ENCODE peak calls at places on chromosomes 3 and 15, in ten cellular contexts. Z is epithelial cell of esophagus; Y is cardiac fibroblast; V is CD4-positive, alpha-beta T cell; T is GM04503; O is GM06990; F is HS-5; Q is GF-D8; X is CD8-positive, alpha-beta memory T cell; S is EL. L is an unnamed sample.

GRCh38 chr3:184085389-184085852 is 11.4 kb upstream of the HTR3E start:
- DNase-seq in Z (peak; percentile 95), Y (peak; percentile 66), V (no peak), T (no peak), O (no peak), F (peak; percentile 3), Q (peak; percentile 42), X (no peak), S (peak; percentile 34), L (no peak)

GRCh38 chr3:186653079-186653710 is 12.6 kb upstream of the HRG start:
- DNase-seq in Z (no peak), Y (no peak), V (no peak), T (no peak), O (peak; percentile 43), F (no peak), Q (no peak), X (no peak), S (no peak), L (no peak)

GRCh38 chr3:140629351-140630137 is 48.3 kb upstream of the TRIM42 start:
- DNase-seq in Z (peak; percentile 92), Y (peak; percentile 99), V (no peak), T (peak; percentile 0), O (no peak), F (peak; percentile 96), Q (no peak), X (no peak), S (peak; percentile 82), L (no peak)

GRCh38 chr3:54863366-54863765 is 64.5 kb downstream of the LRTM1 start:
- DNase-seq in Z (no peak), Y (peak; percentile 11), V (no peak), T (no peak), O (no peak), F (no peak), Q (no peak), X (no peak), S (peak; percentile 31), L (no peak)

GRCh38 chr3:12343091-12343494 is 54.2 kb downstream of the PPARG start:
- DNase-seq in Z (no peak), Y (no peak), V (no peak), T (no peak), O (no peak), F (no peak), Q (no peak), X (no peak), S (no peak), L (no peak)

GRCh38 chr15:42270551-42270950 is 2.5 kb upstream of the GANC start:
- DNase-seq in Z (no peak), Y (no peak), V (no peak), T (no peak), O (no peak), F (no peak), Q (no peak), X (no peak), S (no peak), L (no peak)

GRCh38 chr3:116129187-116129945 is 315.9 kb downstream of the LSAMP start:
- DNase-seq in Z (no peak), Y (no peak), V (no peak), T (no peak), O (no peak), F (no peak), Q (no peak), X (no peak), S (no peak), L (no peak)

GRCh38 chr3:138113309-138113708 is 2.1 kb downstream of the DZIP1L start:
- DNase-seq in Z (no peak), Y (no peak), V (no peak), T (no peak), O (no peak), F (no peak), Q (no peak), X (no peak), S (no peak), L (no peak)

GRCh38 chr3:134380249-134380648 is 6.0 kb upstream of the AMOTL2 start:
- DNase-seq in Z (no peak), Y (no peak), V (no peak), T (no peak), O (no peak), F (no peak), Q (no peak), X (no peak), S (no peak), L (no peak)

GRCh38 chr3:52959773-52960172 is 62.4 kb upstream of the STIMATE start:
- DNase-seq in Z (no peak), Y (no peak), V (no peak), T (no peak), O (no peak), F (no peak), Q (no peak), X (no peak), S (no peak), L (no peak)

GRCh38 chr15:63446260-63446659 is 58.1 kb upstream of the USP3 start:
- DNase-seq in Z (no peak), Y (no peak), V (no peak), T (no peak), O (no peak), F (no peak), Q (no peak), X (peak; percentile 29), S (no peak), L (no peak)

GRCh38 chr3:53817211-53817610 is 29.0 kb downstream of the CHDH start:
- DNase-seq in Z (no peak), Y (no peak), V (no peak), T (no peak), O (no peak), F (no peak), Q (no peak), X (no peak), S (no peak), L (no peak)

GRCh38 chr3:129599073-129599472 is 7.4 kb downstream of the PLXND1 start:
- DNase-seq in Z (no peak), Y (peak; percentile 64), V (no peak), T (no peak), O (no peak), F (no peak), Q (no peak), X (no peak), S (no peak), L (no peak)

GRCh38 chr15:41510728-41511127 is 2.9 kb downstream of the LTK start:
- DNase-seq in Z (no peak), Y (no peak), V (no peak), T (no peak), O (no peak), F (no peak), Q (no peak), X (no peak), S (no peak), L (no peak)

GRCh38 chr3:123383101-123384053 is 65.5 kb downstream of the ADCY5 start:
- DNase-seq in Z (no peak), Y (no peak), V (no peak), T (no peak), O (no peak), F (peak; percentile 19), Q (no peak), X (no peak), S (peak; percentile 62), L (no peak)

GRCh38 chr15:47188766-47189507 is 528.4 kb upstream of the SEMA6D start:
- DNase-seq in Z (no peak), Y (no peak), V (no peak), T (no peak), O (no peak), F (no peak), Q (no peak), X (no peak), S (no peak), L (no peak)

GRCh38 chr3:15756505-15756904 is 41.3 kb downstream of the ANKRD28 start:
- DNase-seq in Z (no peak), Y (no peak), V (no peak), T (no peak), O (no peak), F (no peak), Q (no peak), X (no peak), S (no peak), L (no peak)

GRCh38 chr3:138441256-138441655 is 6.8 kb downstream of the ESYT3 start:
- DNase-seq in Z (no peak), Y (no peak), V (no peak), T (no peak), O (no peak), F (no peak), Q (no peak), X (no peak), S (no peak), L (no peak)

GRCh38 chr3:159787191-159787590 is 201.4 kb upstream of the IL12A start:
- DNase-seq in Z (peak; percentile 96), Y (peak; percentile 90), V (no peak), T (no peak), O (no peak), F (no peak), Q (no peak), X (no peak), S (peak; percentile 83), L (no peak)

GRCh38 chr15:34620814-34621213 is 37.4 kb upstream of the GOLGA8B start:
- DNase-seq in Z (no peak), Y (peak; percentile 5), V (no peak), T (no peak), O (no peak), F (no peak), Q (no peak), X (no peak), S (no peak), L (no peak)

GRCh38 chr3:123723527-123724168 is 138.8 kb upstream of the HACD2 start:
- DNase-seq in Z (peak; percentile 82), Y (peak; percentile 91), V (no peak), T (no peak), O (peak; percentile 18), F (no peak), Q (peak; percentile 24), X (no peak), S (peak; percentile 82), L (no peak)

GRCh38 chr3:76631251-76631650 is 408.6 kb upstream of the ROBO2 start:
- DNase-seq in Z (no peak), Y (no peak), V (no peak), T (no peak), O (no peak), F (no peak), Q (no peak), X (no peak), S (no peak), L (no peak)

GRCh38 chr3:172140499-172141391 is 101.4 kb downstream of the FNDC3B start:
- DNase-seq in Z (peak; percentile 98), Y (peak; percentile 100), V (no peak), T (peak; percentile 86), O (no peak), F (peak; percentile 92), Q (peak; percentile 45), X (no peak), S (peak; percentile 97), L (no peak)

GRCh38 chr3:59731909-59732308 is 682.1 kb upstream of the CFAP20DC start:
- DNase-seq in Z (no peak), Y (no peak), V (no peak), T (no peak), O (peak; percentile 56), F (no peak), Q (no peak), X (no peak), S (no peak), L (no peak)

GRCh38 chr3:3998140-3998977 is 199.1 kb downstream of the LRRN1 start:
- DNase-seq in Z (peak; percentile 67), Y (peak; percentile 32), V (no peak), T (no peak), O (peak; percentile 19), F (no peak), Q (no peak), X (no peak), S (no peak), L (no peak)

GRCh38 chr15:71195242-71195641 is 80.0 kb downstream of the THSD4 start:
- DNase-seq in Z (peak; percentile 37), Y (peak; percentile 34), V (no peak), T (no peak), O (no peak), F (no peak), Q (no peak), X (no peak), S (peak; percentile 30), L (no peak)

GRCh38 chr3:100127792-100128191 is 13.5 kb upstream of the FILIP1L start:
- DNase-seq in Z (no peak), Y (no peak), V (no peak), T (no peak), O (no peak), F (no peak), Q (no peak), X (no peak), S (no peak), L (no peak)

GRCh38 chr3:10930641-10931040 is 61.9 kb upstream of the SLC6A1 start:
- DNase-seq in Z (no peak), Y (no peak), V (peak; percentile 8), T (no peak), O (no peak), F (no peak), Q (no peak), X (no peak), S (no peak), L (peak; percentile 1)

L was measured in natural killer cell treated with Interleukin-12 subunit alpha and Interleukin-12 subunit beta and Interleukin-15 and Interleukin-18, amount 100 ng/mL, for 72 hours.